ENCODE peak calls at places on chromosomes 11 and 22, in eight cellular contexts. One of them, this sample, is unnamed.

GRCh38 chr11:132445966-132446365 is 1075.6 kb downstream of the NTM start:
- DNase-seq in colonic mucosa: no peak
- DNase-seq in endothelial cell of umbilical vein: no peak
- DNase-seq in H9: no peak
- DNase-seq in endodermal cell: no peak
- DNase-seq in kidney: no peak
- DNase-seq in IMR-90: no peak
- DNase-seq in K562: no peak
- DNase-seq in this sample: no peak

GRCh38 chr22:42792453-42792908 is 64.6 kb downstream of the ARFGAP3 start:
- DNase-seq in colonic mucosa: no peak
- DNase-seq in endothelial cell of umbilical vein: no peak
- DNase-seq in H9: no peak
- DNase-seq in endodermal cell: no peak
- DNase-seq in kidney: no peak
- DNase-seq in IMR-90: no peak
- DNase-seq in K562: no peak
- DNase-seq in this sample: no peak

GRCh38 chr11:236774-237767 is at the start of gene PSMD13:
- DNase-seq in colonic mucosa: peak
- DNase-seq in endothelial cell of umbilical vein: peak
- DNase-seq in H9: peak
- DNase-seq in endodermal cell: peak
- DNase-seq in kidney: peak
- DNase-seq in IMR-90: peak
- DNase-seq in K562: peak
- DNase-seq in this sample: peak

GRCh38 chr11:92198276-92198675 is 26.3 kb upstream of the FAT3 start:
- DNase-seq in colonic mucosa: no peak
- DNase-seq in endothelial cell of umbilical vein: no peak
- DNase-seq in H9: no peak
- DNase-seq in endodermal cell: no peak
- DNase-seq in kidney: no peak
- DNase-seq in IMR-90: no peak
- DNase-seq in K562: no peak
- DNase-seq in this sample: no peak

GRCh38 chr11:69841859-69842698 is 22.9 kb upstream of the FGF3 start:
- DNase-seq in colonic mucosa: peak
- DNase-seq in endothelial cell of umbilical vein: no peak
- DNase-seq in H9: peak
- DNase-seq in endodermal cell: peak
- DNase-seq in kidney: peak
- DNase-seq in IMR-90: peak
- DNase-seq in K562: peak
- DNase-seq in this sample: peak

GRCh38 chr11:120563698-120564572 is 52.4 kb downstream of the GRIK4 start:
- DNase-seq in colonic mucosa: no peak
- DNase-seq in endothelial cell of umbilical vein: peak
- DNase-seq in H9: peak
- DNase-seq in endodermal cell: peak
- DNase-seq in kidney: peak
- DNase-seq in IMR-90: no peak
- DNase-seq in K562: no peak
- DNase-seq in this sample: no peak

GRCh38 chr11:70522613-70523311 is 124.4 kb downstream of the CTTN start:
- DNase-seq in colonic mucosa: no peak
- DNase-seq in endothelial cell of umbilical vein: no peak
- DNase-seq in H9: peak
- DNase-seq in endodermal cell: no peak
- DNase-seq in kidney: peak
- DNase-seq in IMR-90: no peak
- DNase-seq in K562: no peak
- DNase-seq in this sample: no peak

GRCh38 chr22:46607483-46608114 is 12.6 kb upstream of the GRAMD4 start:
- DNase-seq in colonic mucosa: no peak
- DNase-seq in endothelial cell of umbilical vein: no peak
- DNase-seq in H9: no peak
- DNase-seq in endodermal cell: no peak
- DNase-seq in kidney: peak
- DNase-seq in IMR-90: no peak
- DNase-seq in K562: no peak
- DNase-seq in this sample: no peak

GRCh38 chr22:37020192-37020479 is 594 bp downstream of the MPST start:
- DNase-seq in colonic mucosa: peak
- DNase-seq in endothelial cell of umbilical vein: peak
- DNase-seq in H9: no peak
- DNase-seq in endodermal cell: no peak
- DNase-seq in kidney: no peak
- DNase-seq in IMR-90: peak
- DNase-seq in K562: peak
- DNase-seq in this sample: no peak

GRCh38 chr11:111205622-111206385 is 39.7 kb upstream of the POU2AF2 start:
- DNase-seq in colonic mucosa: no peak
- DNase-seq in endothelial cell of umbilical vein: no peak
- DNase-seq in H9: no peak
- DNase-seq in endodermal cell: no peak
- DNase-seq in kidney: no peak
- DNase-seq in IMR-90: no peak
- DNase-seq in K562: no peak
- DNase-seq in this sample: peak

GRCh38 chr22:45077826-45078334 is 68.1 kb upstream of the PHF21B start:
- DNase-seq in colonic mucosa: no peak
- DNase-seq in endothelial cell of umbilical vein: no peak
- DNase-seq in H9: no peak
- DNase-seq in endodermal cell: no peak
- DNase-seq in kidney: no peak
- DNase-seq in IMR-90: no peak
- DNase-seq in K562: no peak
- DNase-seq in this sample: no peak

GRCh38 chr22:42294034-42294985 is 23.9 kb upstream of the TCF20 start:
- DNase-seq in colonic mucosa: peak
- DNase-seq in endothelial cell of umbilical vein: peak
- DNase-seq in H9: peak
- DNase-seq in endodermal cell: peak
- DNase-seq in kidney: no peak
- DNase-seq in IMR-90: peak
- DNase-seq in K562: peak
- DNase-seq in this sample: no peak

GRCh38 chr22:38310518-38311330 is 6.5 kb downstream of the CSNK1E start:
- DNase-seq in colonic mucosa: no peak
- DNase-seq in endothelial cell of umbilical vein: no peak
- DNase-seq in H9: no peak
- DNase-seq in endodermal cell: no peak
- DNase-seq in kidney: no peak
- DNase-seq in IMR-90: no peak
- DNase-seq in K562: no peak
- DNase-seq in this sample: no peak

GRCh38 chr11:1743587-1744136 is 6.7 kb downstream of the IFITM10 start:
- DNase-seq in colonic mucosa: no peak
- DNase-seq in endothelial cell of umbilical vein: no peak
- DNase-seq in H9: no peak
- DNase-seq in endodermal cell: no peak
- DNase-seq in kidney: no peak
- DNase-seq in IMR-90: no peak
- DNase-seq in K562: no peak
- DNase-seq in this sample: no peak

GRCh38 chr11:2522636-2523255 is 77.9 kb downstream of the KCNQ1 start:
- DNase-seq in colonic mucosa: peak
- DNase-seq in endothelial cell of umbilical vein: no peak
- DNase-seq in H9: peak
- DNase-seq in endodermal cell: peak
- DNase-seq in kidney: peak
- DNase-seq in IMR-90: no peak
- DNase-seq in K562: no peak
- DNase-seq in this sample: no peak

GRCh38 chr11:128310676-128311445 is 276.5 kb downstream of the ETS1 start:
- DNase-seq in colonic mucosa: no peak
- DNase-seq in endothelial cell of umbilical vein: no peak
- DNase-seq in H9: no peak
- DNase-seq in endodermal cell: no peak
- DNase-seq in kidney: no peak
- DNase-seq in IMR-90: peak
- DNase-seq in K562: no peak
- DNase-seq in this sample: no peak

GRCh38 chr11:118224512-118225180 is at the start of gene JAML:
- DNase-seq in colonic mucosa: no peak
- DNase-seq in endothelial cell of umbilical vein: no peak
- DNase-seq in H9: no peak
- DNase-seq in endodermal cell: no peak
- DNase-seq in kidney: no peak
- DNase-seq in IMR-90: no peak
- DNase-seq in K562: no peak
- DNase-seq in this sample: peak

GRCh38 chr11:75499423-75500305 is 26.1 kb downstream of the GDPD5 start:
- DNase-seq in colonic mucosa: peak
- DNase-seq in endothelial cell of umbilical vein: no peak
- DNase-seq in H9: no peak
- DNase-seq in endodermal cell: no peak
- DNase-seq in kidney: no peak
- DNase-seq in IMR-90: peak
- DNase-seq in K562: no peak
- DNase-seq in this sample: no peak

GRCh38 chr11:101436511-101437142 is 147.2 kb downstream of the TRPC6 start:
- DNase-seq in colonic mucosa: peak
- DNase-seq in endothelial cell of umbilical vein: peak
- DNase-seq in H9: peak
- DNase-seq in endodermal cell: peak
- DNase-seq in kidney: no peak
- DNase-seq in IMR-90: peak
- DNase-seq in K562: peak
- DNase-seq in this sample: peak

GRCh38 chr11:102012946-102013345 is 34.3 kb upstream of the CFAP300 start:
- DNase-seq in colonic mucosa: no peak
- DNase-seq in endothelial cell of umbilical vein: no peak
- DNase-seq in H9: no peak
- DNase-seq in endodermal cell: no peak
- DNase-seq in kidney: no peak
- DNase-seq in IMR-90: no peak
- DNase-seq in K562: no peak
- DNase-seq in this sample: no peak

GRCh38 chr11:70594031-70594430 is 195.7 kb downstream of the CTTN start:
- DNase-seq in colonic mucosa: no peak
- DNase-seq in endothelial cell of umbilical vein: no peak
- DNase-seq in H9: no peak
- DNase-seq in endodermal cell: no peak
- DNase-seq in kidney: peak
- DNase-seq in IMR-90: no peak
- DNase-seq in K562: no peak
- DNase-seq in this sample: no peak

GRCh38 chr11:116397556-116398167 is 375.1 kb downstream of the BUD13 start:
- DNase-seq in colonic mucosa: no peak
- DNase-seq in endothelial cell of umbilical vein: no peak
- DNase-seq in H9: no peak
- DNase-seq in endodermal cell: no peak
- DNase-seq in kidney: no peak
- DNase-seq in IMR-90: no peak
- DNase-seq in K562: no peak
- DNase-seq in this sample: no peak

DNA sequence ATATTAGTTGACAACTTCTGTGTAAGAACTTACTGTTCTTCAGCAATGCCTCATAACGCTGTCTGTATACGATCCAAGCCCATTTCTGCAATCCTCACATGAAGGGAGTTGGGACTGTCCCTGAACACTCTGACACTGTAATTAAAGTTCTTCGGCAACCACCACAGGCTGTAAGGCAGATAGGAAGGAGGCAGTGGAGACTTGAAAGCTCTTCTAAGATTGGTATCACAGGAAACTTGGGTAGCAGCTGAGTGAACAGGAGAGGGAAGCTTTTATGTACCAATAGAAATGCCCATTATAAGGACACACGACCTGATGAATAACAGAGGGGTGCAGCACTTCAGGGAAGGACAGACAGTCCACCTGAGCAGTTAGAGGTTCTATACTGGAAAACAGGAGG is 12.0 kb upstream of the GAB2 start:
- DNase-seq in colonic mucosa: no peak
- DNase-seq in endothelial cell of umbilical vein: no peak
- DNase-seq in H9: no peak
- DNase-seq in endodermal cell: no peak
- DNase-seq in kidney: no peak
- DNase-seq in IMR-90: no peak
- DNase-seq in K562: peak
- DNase-seq in this sample: no peak
- H3K9ac ChIP-seq in colonic mucosa: no peak
- H3K9ac ChIP-seq in endothelial cell of umbilical vein: no peak
- H3K9ac ChIP-seq in H9: no peak
- H3K9ac ChIP-seq in endodermal cell: peak
- H3K9ac ChIP-seq in kidney: no peak
- H3K9ac ChIP-seq in IMR-90: no peak
- H3K9ac ChIP-seq in K562: no peak
- H3K9ac ChIP-seq in this sample: no peak

GRCh38 chr11:104003491-104003890 is 32.9 kb upstream of the DDI1 start:
- DNase-seq in colonic mucosa: no peak
- DNase-seq in endothelial cell of umbilical vein: no peak
- DNase-seq in H9: no peak
- DNase-seq in endodermal cell: no peak
- DNase-seq in kidney: no peak
- DNase-seq in IMR-90: peak
- DNase-seq in K562: no peak
- DNase-seq in this sample: no peak
- H3K27ac ChIP-seq in colonic mucosa: no peak
- H3K27ac ChIP-seq in endothelial cell of umbilical vein: no peak
- H3K27ac ChIP-seq in H9: no peak
- H3K27ac ChIP-seq in endodermal cell: no peak
- H3K27ac ChIP-seq in kidney: no peak
- H3K27ac ChIP-seq in IMR-90: peak
- H3K27ac ChIP-seq in K562: no peak
- H3K27ac ChIP-seq in this sample: peak

DNA sequence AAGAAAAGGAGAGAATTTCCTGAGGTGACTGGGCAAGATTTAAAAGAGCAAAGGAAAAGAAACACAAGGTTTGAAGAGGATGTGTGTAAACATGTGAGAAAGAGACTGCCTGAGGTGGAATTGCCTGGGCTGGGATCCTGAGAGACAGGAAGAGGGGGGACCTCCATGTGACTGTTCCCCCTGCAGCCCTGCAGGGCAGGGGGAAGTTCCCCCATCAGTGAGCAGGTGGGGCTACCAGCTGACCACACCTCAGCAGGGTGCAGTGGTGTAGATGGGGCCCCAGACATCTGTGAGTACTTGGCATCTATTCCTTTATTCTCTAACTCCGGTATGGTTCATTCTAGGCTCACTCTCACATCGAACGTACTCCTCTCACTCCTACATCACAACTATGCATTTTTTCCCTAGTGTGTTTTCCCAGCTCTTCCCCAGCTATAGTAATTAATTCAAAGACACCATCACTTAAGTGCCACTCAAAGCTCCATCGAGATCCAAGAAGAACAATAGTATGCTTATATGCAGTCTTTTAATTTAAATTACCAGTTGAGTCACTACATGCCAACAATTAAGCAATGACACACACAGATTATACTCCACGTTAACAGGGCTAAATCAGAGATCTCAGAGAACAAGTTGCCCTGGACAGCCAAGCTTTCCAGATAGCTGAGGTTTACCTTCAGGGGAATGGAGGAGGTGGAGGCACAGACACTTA is 42.7 kb downstream of the LGR4 start:
- DNase-seq in colonic mucosa: no peak
- DNase-seq in endothelial cell of umbilical vein: no peak
- DNase-seq in H9: no peak
- DNase-seq in endodermal cell: no peak
- DNase-seq in kidney: no peak
- DNase-seq in IMR-90: peak
- DNase-seq in K562: no peak
- DNase-seq in this sample: no peak
- H3K9ac ChIP-seq in colonic mucosa: no peak
- H3K9ac ChIP-seq in endothelial cell of umbilical vein: no peak
- H3K9ac ChIP-seq in H9: no peak
- H3K9ac ChIP-seq in endodermal cell: no peak
- H3K9ac ChIP-seq in kidney: no peak
- H3K9ac ChIP-seq in IMR-90: no peak
- H3K9ac ChIP-seq in K562: peak
- H3K9ac ChIP-seq in this sample: no peak

GRCh38 chr11:3723014-3723708 is 52.0 kb upstream of the CHRNA10 start:
- DNase-seq in colonic mucosa: no peak
- DNase-seq in endothelial cell of umbilical vein: peak
- DNase-seq in H9: no peak
- DNase-seq in endodermal cell: no peak
- DNase-seq in kidney: no peak
- DNase-seq in IMR-90: peak
- DNase-seq in K562: no peak
- DNase-seq in this sample: no peak
- H3K27ac ChIP-seq in colonic mucosa: no peak
- H3K27ac ChIP-seq in endothelial cell of umbilical vein: no peak
- H3K27ac ChIP-seq in H9: no peak
- H3K27ac ChIP-seq in endodermal cell: no peak
- H3K27ac ChIP-seq in kidney: no peak
- H3K27ac ChIP-seq in IMR-90: peak
- H3K27ac ChIP-seq in K562: no peak
- H3K27ac ChIP-seq in this sample: no peak